ENCODE peak calls at places on chromosome 18, in five cellular contexts. One of them, this sample, is unnamed. For H3K4me1, the result is how much of the 10 kb centered on the place peaks cover.

GRCh38 chr18:58044370-58045264 is 591 bp downstream of the NEDD4L start:
- DNase-seq in sigmoid colon: peak
- DNase-seq in neural progenitor cell: peak
- DNase-seq in ovary: peak
- DNase-seq in Caco-2: peak
- DNase-seq in this sample: peak

GRCh38 chr18:42287047-42287446 is 332.0 kb downstream of the PIK3C3 start:
- DNase-seq in neural progenitor cell: no peak
- DNase-seq in ovary: no peak
- DNase-seq in sigmoid colon: no peak
- DNase-seq in Caco-2: no peak
- DNase-seq in this sample: no peak

GRCh38 chr18:12885500-12885899 is 1.5 kb upstream of the PTPN2 start:
- DNase-seq in Caco-2: no peak
- DNase-seq in neural progenitor cell: no peak
- DNase-seq in ovary: no peak
- DNase-seq in sigmoid colon: no peak
- DNase-seq in this sample: no peak

GRCh38 chr18:76524900-76525698 is 30.1 kb upstream of the ZNF516 start:
- DNase-seq in Caco-2: peak
- DNase-seq in neural progenitor cell: peak
- DNase-seq in ovary: peak
- DNase-seq in sigmoid colon: no peak
- DNase-seq in this sample: peak

GRCh38 chr18:28003451-28003850 is 173.5 kb downstream of the CDH2 start:
- DNase-seq in sigmoid colon: no peak
- DNase-seq in neural progenitor cell: no peak
- DNase-seq in Caco-2: no peak
- DNase-seq in ovary: no peak
- DNase-seq in this sample: no peak

GRCh38 chr18:62198259-62198658 is 11.2 kb downstream of the RELCH start:
- DNase-seq in neural progenitor cell: no peak
- DNase-seq in sigmoid colon: no peak
- DNase-seq in Caco-2: no peak
- DNase-seq in ovary: no peak
- DNase-seq in this sample: no peak

GRCh38 chr18:44856157-44856556 is 175.5 kb downstream of the SETBP1 start:
- DNase-seq in neural progenitor cell: no peak
- DNase-seq in ovary: no peak
- DNase-seq in sigmoid colon: no peak
- DNase-seq in Caco-2: no peak
- DNase-seq in this sample: no peak

GRCh38 chr18:35389095-35389618 is 12.0 kb upstream of the ZNF396 start:
- DNase-seq in neural progenitor cell: no peak
- DNase-seq in Caco-2: no peak
- DNase-seq in sigmoid colon: no peak
- DNase-seq in ovary: no peak
- DNase-seq in this sample: no peak

GRCh38 chr18:66141716-66142115 is 390.9 kb downstream of the CDH7 start:
- DNase-seq in neural progenitor cell: no peak
- DNase-seq in sigmoid colon: no peak
- DNase-seq in Caco-2: no peak
- DNase-seq in ovary: no peak
- DNase-seq in this sample: no peak

GRCh38 chr18:35024965-35025364 is 16.2 kb upstream of the MAPRE2 start:
- DNase-seq in Caco-2: no peak
- DNase-seq in ovary: peak
- DNase-seq in neural progenitor cell: no peak
- DNase-seq in sigmoid colon: peak
- DNase-seq in this sample: peak

GRCh38 chr18:76256897-76257500 is 238.0 kb downstream of the ZNF516 start:
- DNase-seq in ovary: peak
- DNase-seq in sigmoid colon: no peak
- DNase-seq in neural progenitor cell: peak
- DNase-seq in Caco-2: peak
- DNase-seq in this sample: no peak

GRCh38 chr18:27860701-27861107 is 316.2 kb downstream of the CDH2 start:
- DNase-seq in Caco-2: peak
- DNase-seq in ovary: no peak
- DNase-seq in sigmoid colon: no peak
- DNase-seq in neural progenitor cell: no peak
- DNase-seq in this sample: no peak

GRCh38 chr18:23397907-23398306 is 55.2 kb upstream of the RIOK3 start:
- DNase-seq in Caco-2: no peak
- DNase-seq in neural progenitor cell: no peak
- DNase-seq in sigmoid colon: no peak
- DNase-seq in ovary: no peak
- DNase-seq in this sample: no peak

GRCh38 chr18:31683968-31684278 is 458 bp downstream of the B4GALT6 start:
- DNase-seq in ovary: no peak
- DNase-seq in neural progenitor cell: no peak
- DNase-seq in Caco-2: no peak
- DNase-seq in sigmoid colon: no peak
- DNase-seq in this sample: no peak

GRCh38 chr18:55337908-55338521 is 250.0 kb downstream of the TCF4 start:
- DNase-seq in neural progenitor cell: no peak
- DNase-seq in Caco-2: no peak
- DNase-seq in ovary: no peak
- DNase-seq in sigmoid colon: peak
- DNase-seq in this sample: no peak

GRCh38 chr18:42760290-42760689 is 355.2 kb downstream of the RIT2 start:
- DNase-seq in sigmoid colon: no peak
- DNase-seq in ovary: no peak
- DNase-seq in neural progenitor cell: no peak
- DNase-seq in Caco-2: no peak
- DNase-seq in this sample: no peak

GRCh38 chr18:35703043-35703688 is 121.6 kb downstream of the GALNT1 start:
- DNase-seq in Caco-2: no peak
- DNase-seq in sigmoid colon: no peak
- DNase-seq in neural progenitor cell: no peak
- DNase-seq in ovary: no peak
- DNase-seq in this sample: no peak

GRCh38 chr18:3051718-3052410 is 38.9 kb upstream of the LPIN2 start:
- DNase-seq in sigmoid colon: no peak
- DNase-seq in Caco-2: peak
- DNase-seq in ovary: no peak
- DNase-seq in neural progenitor cell: no peak
- DNase-seq in this sample: peak

GRCh38 chr18:21111351-21112139 is at the start of gene ROCK1:
- DNase-seq in ovary: peak
- DNase-seq in neural progenitor cell: peak
- DNase-seq in Caco-2: peak
- DNase-seq in sigmoid colon: peak
- DNase-seq in this sample: peak

GRCh38 chr18:21112543-21113105 is 1.0 kb upstream of the ROCK1 start:
- DNase-seq in Caco-2: no peak
- DNase-seq in neural progenitor cell: no peak
- DNase-seq in ovary: no peak
- DNase-seq in sigmoid colon: no peak
- DNase-seq in this sample: no peak

GRCh38 chr18:21109936-21110666 is 1.5 kb downstream of the ROCK1 start:
- DNase-seq in sigmoid colon: no peak
- DNase-seq in neural progenitor cell: no peak
- DNase-seq in ovary: no peak
- DNase-seq in Caco-2: no peak
- DNase-seq in this sample: no peak

GRCh38 chr18:21112140-21112473 is 494 bp upstream of the ROCK1 start:
- DNase-seq in ovary: no peak
- DNase-seq in Caco-2: no peak
- DNase-seq in sigmoid colon: no peak
- DNase-seq in neural progenitor cell: no peak
- DNase-seq in this sample: no peak

GRCh38 chr18:21110667-21111350 is 804 bp downstream of the ROCK1 start:
- DNase-seq in sigmoid colon: peak
- DNase-seq in Caco-2: peak
- DNase-seq in neural progenitor cell: no peak
- DNase-seq in ovary: no peak
- DNase-seq in this sample: peak
- H3K4me1 ChIP-seq in sigmoid colon: under half
- H3K4me1 ChIP-seq in Caco-2: under half
- H3K4me1 ChIP-seq in neural progenitor cell: under half
- H3K4me1 ChIP-seq in ovary: under half
- H3K4me1 ChIP-seq in this sample: under half

GRCh38 chr18:39611381-39612090 is 2045.9 kb upstream of the CELF4 start:
- DNase-seq in Caco-2: no peak
- DNase-seq in ovary: no peak
- DNase-seq in neural progenitor cell: no peak
- DNase-seq in sigmoid colon: no peak
- DNase-seq in this sample: no peak
- H3K4me1 ChIP-seq in Caco-2: under half
- H3K4me1 ChIP-seq in ovary: under half
- H3K4me1 ChIP-seq in neural progenitor cell: under half
- H3K4me1 ChIP-seq in sigmoid colon: under half
- H3K4me1 ChIP-seq in this sample: under half

GRCh38 chr18:9826666-9827065 is 59.1 kb upstream of the TXNDC2 start:
- DNase-seq in Caco-2: no peak
- DNase-seq in ovary: no peak
- DNase-seq in neural progenitor cell: no peak
- DNase-seq in sigmoid colon: no peak
- DNase-seq in this sample: no peak

GRCh38 chr18:9827856-9828793 is 57.6 kb upstream of the TXNDC2 start:
- DNase-seq in ovary: no peak
- DNase-seq in sigmoid colon: peak
- DNase-seq in Caco-2: no peak
- DNase-seq in neural progenitor cell: no peak
- DNase-seq in this sample: no peak

GRCh38 chr18:9825571-9826073 is 60.2 kb upstream of the TXNDC2 start:
- DNase-seq in ovary: no peak
- DNase-seq in Caco-2: peak
- DNase-seq in neural progenitor cell: no peak
- DNase-seq in sigmoid colon: no peak
- DNase-seq in this sample: no peak

GRCh38 chr18:9828794-9829712 is 56.7 kb upstream of the TXNDC2 start:
- DNase-seq in sigmoid colon: no peak
- DNase-seq in neural progenitor cell: no peak
- DNase-seq in Caco-2: no peak
- DNase-seq in ovary: no peak
- DNase-seq in this sample: no peak

DNA sequence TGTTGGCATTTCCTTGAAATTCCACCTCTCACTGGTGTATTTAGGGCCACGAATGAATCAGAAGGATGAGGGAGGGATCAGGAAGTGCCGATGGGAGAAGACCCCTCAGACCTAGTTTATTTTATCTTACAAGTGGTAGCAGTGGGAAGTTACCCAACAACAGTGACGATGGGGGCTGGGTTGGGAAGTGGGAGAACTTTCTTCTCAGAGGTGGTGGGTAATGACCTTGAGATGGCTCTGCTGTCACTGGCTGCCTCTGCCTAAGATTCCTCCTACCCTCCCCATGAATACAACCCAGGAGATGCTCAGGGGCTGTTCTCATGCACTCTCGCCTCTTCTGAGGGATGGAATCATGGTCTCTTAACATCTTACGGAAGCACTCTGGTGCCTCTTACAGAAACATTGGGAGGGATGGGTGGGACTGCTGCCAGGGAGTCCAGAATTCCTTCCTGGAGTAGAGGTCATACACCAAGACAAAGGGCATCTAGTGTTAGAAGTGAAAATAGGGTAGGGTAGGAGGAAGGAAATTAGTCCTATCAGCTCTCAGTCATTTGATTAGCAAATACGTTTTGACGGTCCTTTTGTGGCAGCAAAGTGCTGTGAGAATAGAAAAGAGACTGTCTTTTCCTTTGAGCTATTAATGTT is 58.4 kb upstream of the TXNDC2 start:
- DNase-seq in ovary: no peak
- DNase-seq in neural progenitor cell: no peak
- DNase-seq in sigmoid colon: no peak
- DNase-seq in Caco-2: no peak
- DNase-seq in this sample: no peak
- H3K4me1 ChIP-seq in ovary: under half
- H3K4me1 ChIP-seq in neural progenitor cell: under half
- H3K4me1 ChIP-seq in sigmoid colon: half or more
- H3K4me1 ChIP-seq in Caco-2: under half
- H3K4me1 ChIP-seq in this sample: under half

GRCh38 chr18:46204143-46204542 is 100.0 kb downstream of the HAUS1 start:
- DNase-seq in ovary: no peak
- DNase-seq in neural progenitor cell: no peak
- DNase-seq in Caco-2: no peak
- DNase-seq in sigmoid colon: no peak
- DNase-seq in this sample: no peak

GRCh38 chr18:46211816-46212215 is 107.6 kb downstream of the HAUS1 start:
- DNase-seq in ovary: no peak
- DNase-seq in sigmoid colon: no peak
- DNase-seq in Caco-2: no peak
- DNase-seq in neural progenitor cell: no peak
- DNase-seq in this sample: no peak

GRCh38 chr18:46212398-46212797 is 108.2 kb downstream of the HAUS1 start:
- DNase-seq in neural progenitor cell: no peak
- DNase-seq in ovary: no peak
- DNase-seq in Caco-2: no peak
- DNase-seq in sigmoid colon: no peak
- DNase-seq in this sample: no peak

GRCh38 chr18:46213295-46213694 is 109.1 kb downstream of the HAUS1 start:
- DNase-seq in ovary: no peak
- DNase-seq in sigmoid colon: no peak
- DNase-seq in Caco-2: no peak
- DNase-seq in neural progenitor cell: no peak
- DNase-seq in this sample: no peak

DNA sequence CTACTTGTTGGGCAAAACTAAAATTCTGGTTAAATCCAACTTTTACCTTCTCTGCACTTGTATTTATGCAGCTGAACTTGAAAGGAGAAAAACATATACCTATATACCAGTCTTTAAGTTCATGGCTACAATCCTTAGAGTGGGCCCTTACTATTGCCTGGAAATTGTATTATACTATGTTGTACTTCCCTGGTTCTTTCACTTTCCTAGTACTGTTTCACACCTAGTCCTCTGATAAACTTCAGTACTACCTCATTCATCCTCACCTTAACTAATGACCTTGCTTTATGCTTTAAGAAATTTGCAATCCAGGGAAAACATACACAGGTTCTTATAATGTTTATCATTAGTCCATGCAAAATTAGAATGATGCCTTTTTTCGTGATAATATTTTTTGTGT is 103.8 kb downstream of the HAUS1 start:
- DNase-seq in neural progenitor cell: no peak
- DNase-seq in sigmoid colon: no peak
- DNase-seq in ovary: no peak
- DNase-seq in Caco-2: no peak
- DNase-seq in this sample: no peak
- H3K4me1 ChIP-seq in neural progenitor cell: under half
- H3K4me1 ChIP-seq in sigmoid colon: under half
- H3K4me1 ChIP-seq in ovary: under half
- H3K4me1 ChIP-seq in Caco-2: under half
- H3K4me1 ChIP-seq in this sample: under half

GRCh38 chr18:48835119-48835518 is 115.6 kb downstream of the SMAD7 start:
- DNase-seq in ovary: no peak
- DNase-seq in sigmoid colon: no peak
- DNase-seq in Caco-2: no peak
- DNase-seq in neural progenitor cell: no peak
- DNase-seq in this sample: no peak
- H3K4me1 ChIP-seq in ovary: under half
- H3K4me1 ChIP-seq in sigmoid colon: under half
- H3K4me1 ChIP-seq in Caco-2: under half
- H3K4me1 ChIP-seq in neural progenitor cell: under half
- H3K4me1 ChIP-seq in this sample: under half

GRCh38 chr18:48570313-48570712 is 31.5 kb downstream of the CTIF start:
- DNase-seq in Caco-2: no peak
- DNase-seq in neural progenitor cell: no peak
- DNase-seq in sigmoid colon: no peak
- DNase-seq in ovary: no peak
- DNase-seq in this sample: no peak
- H3K4me1 ChIP-seq in Caco-2: under half
- H3K4me1 ChIP-seq in neural progenitor cell: under half
- H3K4me1 ChIP-seq in sigmoid colon: under half
- H3K4me1 ChIP-seq in ovary: under half
- H3K4me1 ChIP-seq in this sample: under half

This sample was measured in pancreas.